ENCODE peak calls at places on chromosomes 16 and 17, in seven cellular contexts. V is stomach; A is fibroblast of mammary gland; N is ovary; E is AG09309; H is endothelial cell; D is stimulated activated CD8-positive, alpha-beta memory T cell treated with anti-CD3 and anti-CD28 coated beads, Interleukin-4, amount 100 ng/mL, for 24 hours. F is an unnamed sample.

GRCh38 chr17:18184143-18185007 is 747 bp downstream of the ALKBH5 start:
- DNase-seq in V (peak), A (peak), N (peak), E (no peak), H (peak), D (peak), F (no peak)

GRCh38 chr17:41013181-41013580 is 4.3 kb upstream of the KRTAP3-1 start:
- DNase-seq in V (no peak), A (peak), N (no peak), E (peak), H (no peak), D (no peak), F (peak)

GRCh38 chr16:20910781-20911321 is 10.3 kb downstream of the LYRM1 start:
- DNase-seq in V (no peak), A (peak), N (no peak), E (peak), H (no peak), D (no peak), F (peak)

GRCh38 chr16:85449195-85449884 is 163.8 kb upstream of the GSE1 start:
- DNase-seq in V (peak), A (no peak), N (no peak), E (no peak), H (no peak), D (no peak), F (no peak)

GRCh38 chr17:50430731-50431130 is 4.7 kb downstream of the ACSF2 start:
- DNase-seq in V (no peak), A (no peak), N (no peak), E (no peak), H (no peak), D (no peak), F (no peak)

GRCh38 chr16:85136705-85137322 is 24.5 kb upstream of the CIBAR2 start:
- DNase-seq in V (peak), A (peak), N (peak), E (no peak), H (no peak), D (no peak), F (no peak)

GRCh38 chr17:28057731-28058246 is 15.3 kb downstream of the NLK start:
- DNase-seq in V (no peak), A (peak), N (no peak), E (no peak), H (no peak), D (no peak), F (no peak)

GRCh38 chr17:8002646-8003593 is 505 bp downstream of the GUCY2D start:
- DNase-seq in V (no peak), A (no peak), N (no peak), E (no peak), H (no peak), D (no peak), F (no peak)

GRCh38 chr17:20267459-20267842 is 199.9 kb downstream of the LGALS9B start:
- DNase-seq in V (no peak), A (no peak), N (peak), E (no peak), H (no peak), D (peak), F (no peak)

GRCh38 chr16:48300391-48300856 is 53.1 kb upstream of the ABCC11 start:
- DNase-seq in V (no peak), A (peak), N (no peak), E (peak), H (no peak), D (no peak), F (peak)

GRCh38 chr17:17711708-17712141 is 30.5 kb downstream of the RAI1 start:
- DNase-seq in V (peak), A (no peak), N (no peak), E (no peak), H (no peak), D (no peak), F (no peak)

GRCh38 chr16:13958438-13958837 is 38.5 kb downstream of the ERCC4 start:
- DNase-seq in V (no peak), A (no peak), N (no peak), E (no peak), H (no peak), D (no peak), F (no peak)

GRCh38 chr16:12628526-12628925 is 175.2 kb downstream of the CPPED1 start:
- DNase-seq in V (no peak), A (no peak), N (no peak), E (no peak), H (no peak), D (no peak), F (no peak)

GRCh38 chr17:28426081-28426519 is 20.1 kb upstream of the SLC46A1 start:
- DNase-seq in V (peak), A (peak), N (no peak), E (no peak), H (peak), D (no peak), F (no peak)